ENCODE peak calls at places on chromosomes 5 and 9, in five cellular contexts. Y, D, N, X and Q are unnamed samples.

GRCh38 chr5:135371738-135372232 is 27.2 kb downstream of the MACROH2A1 start:
- DNase-seq in Y (no peak), D (no peak), N (no peak), X (peak), Q (no peak)

GRCh38 chr9:81680006-81680405 is 9.3 kb downstream of the TLE1 start:
- DNase-seq in Y (no peak), D (no peak), N (no peak), X (no peak), Q (no peak)

GRCh38 chr5:10502130-10502529 is 60.5 kb downstream of the ROPN1L start:
- DNase-seq in Y (no peak), D (no peak), N (no peak), X (no peak), Q (no peak)

GRCh38 chr9:4530375-4530774 is 40.1 kb downstream of the SLC1A1 start:
- DNase-seq in Y (no peak), D (no peak), N (peak), X (no peak), Q (no peak)

GRCh38 chr9:129493002-129493713 is 127.7 kb downstream of the C9orf50 start:
- DNase-seq in Y (no peak), D (no peak), N (no peak), X (no peak), Q (no peak)

GRCh38 chr9:9560382-9561035 is 1052.3 kb downstream of the PTPRD start:
- DNase-seq in Y (no peak), D (no peak), N (no peak), X (no peak), Q (no peak)

GRCh38 chr9:93164085-93164484 is 19.9 kb upstream of the WNK2 start:
- DNase-seq in Y (no peak), D (no peak), N (no peak), X (no peak), Q (no peak)

GRCh38 chr5:176818391-176819098 is 8.2 kb downstream of the UNC5A start:
- DNase-seq in Y (no peak), D (no peak), N (peak), X (no peak), Q (no peak)

GRCh38 chr5:96344678-96345612 is 88.1 kb downstream of the PCSK1 start:
- DNase-seq in Y (no peak), D (peak), N (peak), X (no peak), Q (no peak)

GRCh38 chr5:60410427-60410826 is 289.5 kb downstream of the DEPDC1B start:
- DNase-seq in Y (no peak), D (no peak), N (no peak), X (no peak), Q (no peak)

GRCh38 chr5:133700251-133700650 is 87.9 kb upstream of the FSTL4 start:
- DNase-seq in Y (no peak), D (no peak), N (no peak), X (no peak), Q (no peak)

GRCh38 chr9:38392235-38393127 is at the start of gene ALDH1B1:
- DNase-seq in Y (peak), D (peak), N (peak), X (peak), Q (peak)
- TF ChIP-seq CTCF in Y (no peak), D (peak), N (no peak), X (peak), Q (no peak)

GRCh38 chr5:52943285-52943684 is 45.9 kb upstream of the ITGA2 start:
- DNase-seq in Y (no peak), D (no peak), N (no peak), X (no peak), Q (no peak)
- TF ChIP-seq CTCF in Y (no peak), D (peak), N (peak), X (no peak), Q (no peak)

GRCh38 chr5:68332546-68332945 is 117.0 kb downstream of the PIK3R1 start:
- DNase-seq in Y (no peak), D (no peak), N (no peak), X (no peak), Q (no peak)

GRCh38 chr5:68335075-68335474 is 119.5 kb downstream of the PIK3R1 start:
- DNase-seq in Y (no peak), D (no peak), N (no peak), X (no peak), Q (no peak)

GRCh38 chr5:68336200-68336599 is 120.6 kb downstream of the PIK3R1 start:
- DNase-seq in Y (no peak), D (peak), N (no peak), X (no peak), Q (no peak)

GRCh38 chr5:68334550-68334880 is 119.0 kb downstream of the PIK3R1 start:
- DNase-seq in Y (no peak), D (no peak), N (no peak), X (no peak), Q (no peak)

DNA sequence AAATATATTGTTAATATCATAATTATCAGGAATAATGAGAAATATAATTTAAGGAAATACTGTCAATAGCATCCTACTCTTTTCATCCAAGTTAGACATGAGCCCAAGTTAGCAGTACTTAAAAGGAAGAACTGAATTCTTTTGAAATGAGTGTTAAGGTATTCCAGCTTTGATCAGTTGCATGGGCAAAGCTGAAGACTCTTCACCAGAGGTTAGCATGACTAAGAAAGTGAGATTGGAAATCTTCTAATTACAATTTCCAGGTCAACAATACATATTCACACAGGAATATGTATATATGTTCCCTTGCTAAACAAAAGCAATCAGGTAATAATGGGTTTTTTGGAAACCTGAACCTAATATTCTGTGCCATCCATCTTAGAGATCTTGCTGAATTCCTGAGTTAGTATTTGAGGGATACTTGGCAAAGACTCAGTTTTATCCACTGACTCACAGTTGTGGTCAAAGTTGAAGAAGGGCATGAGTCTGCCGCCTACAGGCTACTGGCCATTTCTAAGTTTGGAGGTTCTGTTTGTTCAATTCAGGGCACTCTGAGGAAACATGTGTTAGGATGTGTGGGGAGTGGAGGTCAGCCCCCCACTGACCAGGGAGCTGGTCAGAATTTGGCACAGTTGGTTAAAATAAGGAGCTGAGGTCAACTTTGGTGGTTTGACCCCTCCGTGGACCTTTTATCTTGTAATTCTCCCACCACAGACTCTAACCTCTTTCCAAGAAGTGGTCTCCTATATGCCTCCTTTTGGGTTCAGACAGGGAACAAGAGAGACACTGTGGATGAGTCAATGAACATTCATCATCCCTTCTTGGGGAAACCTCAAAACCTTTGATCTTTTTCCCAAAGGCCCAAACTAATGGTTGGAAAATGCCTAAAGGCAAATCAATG is 118.3 kb downstream of the PIK3R1 start:
- DNase-seq in Y (no peak), D (peak), N (peak), X (peak), Q (no peak)
- TF ChIP-seq CTCF in Y (no peak), D (no peak), N (no peak), X (peak), Q (no peak)

DNA sequence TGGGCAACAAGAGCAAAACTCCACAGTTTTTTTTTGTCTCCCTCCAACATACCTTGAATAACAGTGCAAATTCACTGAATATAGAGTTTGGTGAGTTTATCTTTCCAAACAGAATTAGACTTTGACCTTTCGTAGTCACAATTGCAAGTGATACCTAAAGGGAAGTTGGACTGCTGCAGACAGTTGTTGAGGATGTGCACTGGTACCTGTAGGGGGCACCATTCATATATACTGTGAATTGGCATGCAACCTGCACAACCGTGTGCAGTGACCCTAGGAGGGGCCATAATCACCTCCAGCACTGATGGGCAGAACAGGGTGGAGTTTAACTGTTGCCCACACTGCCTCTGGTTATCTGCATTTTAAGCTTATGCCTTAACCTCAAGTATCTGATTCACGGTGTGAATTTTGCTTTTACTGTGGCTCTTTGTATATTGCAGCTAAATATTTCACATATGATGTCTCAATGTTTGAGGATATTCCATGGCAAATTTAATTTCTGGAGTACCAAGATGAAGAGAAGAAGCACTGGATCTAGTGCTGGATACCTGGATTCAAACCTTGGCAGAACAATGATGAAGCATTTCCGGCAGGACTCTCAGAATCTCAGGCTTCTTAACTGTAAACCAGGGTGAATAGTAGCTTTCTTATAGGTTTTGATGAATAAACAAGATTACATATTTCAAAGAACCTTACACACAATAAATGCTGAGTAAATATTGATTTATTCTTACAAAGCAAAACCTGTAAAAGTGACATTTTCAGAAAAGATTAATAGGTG is 144.4 kb downstream of the ACTBL2 start:
- DNase-seq in Y (no peak), D (peak), N (peak), X (no peak), Q (no peak)
- TF ChIP-seq CTCF in Y (no peak), D (no peak), N (peak), X (peak), Q (no peak)

DNA sequence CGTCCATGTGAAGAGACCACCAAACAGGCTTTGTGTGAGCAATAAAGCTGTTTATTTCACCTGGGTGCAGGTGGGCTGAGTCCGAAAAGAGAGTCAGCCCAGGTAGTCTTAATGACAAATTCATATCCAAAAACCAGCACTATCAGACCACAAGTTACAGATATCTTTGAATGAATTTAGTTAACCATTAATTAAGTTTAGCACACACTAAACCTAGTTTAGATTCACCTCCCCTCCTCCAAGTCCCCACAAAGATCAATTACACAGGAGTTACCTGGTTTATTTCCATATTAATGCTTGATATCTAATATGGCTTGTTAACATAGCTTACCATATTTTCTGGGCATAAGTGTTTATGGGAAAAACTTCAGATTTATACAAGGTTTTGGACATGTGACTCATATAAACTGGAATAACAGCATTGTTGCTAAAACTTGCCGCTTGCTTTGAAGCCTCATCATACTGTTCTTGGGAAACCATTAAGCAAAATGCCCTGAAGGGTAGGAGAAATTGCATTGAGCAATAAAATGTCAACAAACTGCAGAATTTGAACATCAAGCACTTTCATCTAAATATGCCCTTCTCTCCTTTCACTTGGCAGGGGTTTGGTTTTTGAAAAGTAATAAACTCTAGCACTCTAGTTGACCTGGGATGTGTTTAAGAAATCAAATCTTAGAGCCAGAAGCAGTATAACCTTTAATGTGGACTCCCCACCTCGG is 166.9 kb downstream of the SNCAIP start:
- DNase-seq in Y (no peak), D (no peak), N (peak), X (peak), Q (no peak)
- TF ChIP-seq CTCF in Y (no peak), D (no peak), N (no peak), X (no peak), Q (no peak)

DNA sequence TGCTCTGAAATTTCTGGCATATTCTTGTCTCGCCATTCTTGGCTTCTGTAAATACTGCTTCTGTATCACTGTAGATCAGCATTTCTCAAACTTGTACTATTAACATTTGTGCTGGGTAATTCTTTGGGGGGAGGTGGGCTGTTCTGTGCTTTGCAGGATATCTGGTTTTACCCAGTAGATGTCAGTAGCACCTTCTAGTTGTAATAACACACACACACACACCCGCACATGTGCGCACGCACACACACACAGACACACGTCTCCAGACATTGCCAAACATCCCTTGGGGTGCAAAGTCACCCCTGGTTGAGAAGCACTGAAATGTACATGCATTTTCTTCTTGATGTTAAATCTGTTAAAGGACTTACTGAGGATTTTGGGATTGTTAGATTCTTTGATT is 304.1 kb downstream of the MAT2B start:
- DNase-seq in Y (no peak), D (no peak), N (no peak), X (no peak), Q (no peak)
- TF ChIP-seq CTCF in Y (no peak), D (no peak), N (no peak), X (no peak), Q (no peak)

DNA sequence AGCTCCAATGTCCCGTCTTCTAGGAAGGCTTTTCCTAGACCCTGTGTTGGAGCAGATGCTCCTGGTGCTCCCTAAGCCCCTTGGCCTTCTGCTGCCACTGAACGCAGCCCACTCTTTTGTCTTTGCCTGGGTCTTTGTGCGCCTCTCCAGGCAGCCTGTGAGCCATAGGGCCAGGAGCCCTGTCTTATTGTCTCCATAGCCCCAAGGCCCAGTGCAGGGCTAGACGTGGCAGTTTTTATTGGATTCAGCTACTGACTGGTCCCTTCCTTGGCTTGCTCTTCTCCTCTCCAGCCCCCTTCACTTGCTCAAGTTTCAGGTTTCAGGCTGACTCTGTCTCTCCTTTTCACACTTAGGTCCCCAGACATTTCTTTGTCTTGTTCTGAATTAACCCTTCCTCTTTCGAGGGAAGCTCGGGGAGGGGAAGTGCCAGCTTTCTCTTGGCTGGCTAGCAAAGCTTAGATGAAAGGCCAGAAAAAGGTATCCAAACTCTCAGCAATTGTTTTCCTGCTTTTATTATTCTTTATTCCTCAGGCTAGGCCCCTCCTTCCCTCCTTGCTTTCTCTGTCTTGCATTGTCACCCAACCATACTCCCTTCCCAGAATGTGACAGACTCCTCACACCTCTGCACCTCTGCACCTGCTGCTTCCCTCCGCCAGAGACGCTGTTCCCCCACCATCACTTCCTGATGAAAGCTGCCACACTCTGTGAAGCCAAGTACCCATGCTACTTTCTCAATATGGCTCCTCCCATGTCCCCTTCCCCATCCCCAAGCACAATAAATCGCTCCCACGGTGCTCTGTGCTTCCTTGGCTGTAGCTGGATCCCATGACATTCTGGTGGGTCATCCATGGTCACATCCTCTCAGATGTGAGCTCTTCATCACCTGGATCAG is 101.6 kb upstream of the CPEB4 start:
- DNase-seq in Y (no peak), D (no peak), N (no peak), X (no peak), Q (no peak)
- TF ChIP-seq CTCF in Y (no peak), D (no peak), N (no peak), X (no peak), Q (no peak)

GRCh38 chr5:131496400-131496713 is 138.7 kb downstream of the RAPGEF6 start:
- DNase-seq in Y (no peak), D (no peak), N (no peak), X (no peak), Q (no peak)
- TF ChIP-seq CTCF in Y (no peak), D (no peak), N (no peak), X (no peak), Q (no peak)